ENCODE peak calls at places on chromosome 20, in seven cellular contexts. One of them, this sample, is unnamed.

GRCh38 chr20:1813101-1813529 is 82.1 kb upstream of the SIRPA start:
- DNase-seq in DMS153: no peak
- DNase-seq in nucleus accumbens: no peak
- DNase-seq in nephron progenitor cell: no peak
- DNase-seq in iPS-NIHi11: no peak
- DNase-seq in GM19239: no peak
- DNase-seq in coronary artery: peak; percentile 90
- DNase-seq in this sample: no peak

GRCh38 chr20:23257106-23257761 is 93.4 kb upstream of the NXT1 start:
- DNase-seq in nucleus accumbens: no peak
- DNase-seq in GM19239: no peak
- DNase-seq in DMS153: no peak
- DNase-seq in nephron progenitor cell: peak; percentile 23
- DNase-seq in iPS-NIHi11: no peak
- DNase-seq in coronary artery: peak; percentile 66
- DNase-seq in this sample: no peak

GRCh38 chr20:39795401-39796272 is 833.5 kb downstream of the DHX35 start:
- DNase-seq in GM19239: no peak
- DNase-seq in nucleus accumbens: no peak
- DNase-seq in nephron progenitor cell: no peak
- DNase-seq in iPS-NIHi11: no peak
- DNase-seq in coronary artery: no peak
- DNase-seq in DMS153: peak; percentile 11
- DNase-seq in this sample: no peak

GRCh38 chr20:2002365-2002764 is 8.5 kb upstream of the PDYN start:
- DNase-seq in nucleus accumbens: no peak
- DNase-seq in GM19239: no peak
- DNase-seq in coronary artery: peak; percentile 56
- DNase-seq in DMS153: no peak
- DNase-seq in iPS-NIHi11: no peak
- DNase-seq in nephron progenitor cell: no peak
- DNase-seq in this sample: no peak

GRCh38 chr20:64044484-64045247 is 4.8 kb downstream of the SOX18 start:
- DNase-seq in nephron progenitor cell: no peak
- DNase-seq in GM19239: no peak
- DNase-seq in iPS-NIHi11: no peak
- DNase-seq in DMS153: no peak
- DNase-seq in nucleus accumbens: no peak
- DNase-seq in coronary artery: no peak
- DNase-seq in this sample: no peak

GRCh38 chr20:2476742-2477615 is 6.4 kb upstream of the SNRPB start:
- DNase-seq in DMS153: no peak
- DNase-seq in GM19239: no peak
- DNase-seq in nephron progenitor cell: no peak
- DNase-seq in nucleus accumbens: no peak
- DNase-seq in coronary artery: no peak
- DNase-seq in iPS-NIHi11: no peak
- DNase-seq in this sample: no peak

GRCh38 chr20:57089701-57090144 is 176.7 kb downstream of the BMP7 start:
- DNase-seq in coronary artery: no peak
- DNase-seq in DMS153: no peak
- DNase-seq in iPS-NIHi11: peak; percentile 89
- DNase-seq in nephron progenitor cell: peak; percentile 92
- DNase-seq in nucleus accumbens: peak; percentile 67
- DNase-seq in GM19239: peak; percentile 67
- DNase-seq in this sample: peak; percentile 65

GRCh38 chr20:63831696-63832686 is 927 bp upstream of the ZBTB46 start:
- DNase-seq in nephron progenitor cell: peak; percentile 80
- DNase-seq in coronary artery: no peak
- DNase-seq in nucleus accumbens: no peak
- DNase-seq in iPS-NIHi11: peak; percentile 63
- DNase-seq in GM19239: no peak
- DNase-seq in DMS153: no peak
- DNase-seq in this sample: no peak

GRCh38 chr20:44769481-44769863 is 23.8 kb downstream of the KCNK15 start:
- DNase-seq in iPS-NIHi11: no peak
- DNase-seq in GM19239: no peak
- DNase-seq in nucleus accumbens: no peak
- DNase-seq in DMS153: no peak
- DNase-seq in nephron progenitor cell: no peak
- DNase-seq in coronary artery: no peak
- DNase-seq in this sample: no peak